ENCODE peak calls at places on chromosomes 3 and 15, in six cellular contexts. One of them, this sample, is unnamed.

GRCh38 chr3:11757441-11757875 is 89.2 kb downstream of the TAMM41 start:
- DNase-seq in HCT116: no peak
- DNase-seq in GM04503: no peak
- DNase-seq in T-helper 17 cell: no peak
- DNase-seq in HT-29: no peak
- DNase-seq in T follicular helper cell: no peak
- DNase-seq in this sample: no peak

GRCh38 chr3:187677604-187678003 is 7.4 kb upstream of the SST start:
- DNase-seq in HCT116: no peak
- DNase-seq in GM04503: no peak
- DNase-seq in T-helper 17 cell: no peak
- DNase-seq in HT-29: no peak
- DNase-seq in T follicular helper cell: no peak
- DNase-seq in this sample: no peak

GRCh38 chr15:69389426-69389825 is 24.7 kb upstream of the KIF23 start:
- DNase-seq in HCT116: no peak
- DNase-seq in GM04503: no peak
- DNase-seq in T-helper 17 cell: no peak
- DNase-seq in HT-29: no peak
- DNase-seq in T follicular helper cell: no peak
- DNase-seq in this sample: no peak

GRCh38 chr15:57307527-57308193 is 68.6 kb upstream of the CGNL1 start:
- DNase-seq in HCT116: no peak
- DNase-seq in GM04503: no peak
- DNase-seq in T-helper 17 cell: no peak
- DNase-seq in HT-29: no peak
- DNase-seq in T follicular helper cell: no peak
- DNase-seq in this sample: no peak

GRCh38 chr15:85603703-85604102 is 191.0 kb downstream of the KLHL25 start:
- DNase-seq in HCT116: no peak
- DNase-seq in GM04503: no peak
- DNase-seq in T-helper 17 cell: no peak
- DNase-seq in HT-29: no peak
- DNase-seq in T follicular helper cell: no peak
- DNase-seq in this sample: no peak

GRCh38 chr3:33732394-33732793 is 14.3 kb upstream of the CLASP2 start:
- DNase-seq in HCT116: no peak
- DNase-seq in GM04503: no peak
- DNase-seq in T-helper 17 cell: no peak
- DNase-seq in HT-29: no peak
- DNase-seq in T follicular helper cell: peak; percentile 2
- DNase-seq in this sample: no peak

GRCh38 chr3:112459750-112460149 is 39.5 kb downstream of the BTLA start:
- DNase-seq in HCT116: no peak
- DNase-seq in GM04503: no peak
- DNase-seq in T-helper 17 cell: no peak
- DNase-seq in HT-29: no peak
- DNase-seq in T follicular helper cell: no peak
- DNase-seq in this sample: no peak

GRCh38 chr3:115792206-115792955 is 169.1 kb downstream of the GAP43 start:
- DNase-seq in HCT116: no peak
- DNase-seq in GM04503: no peak
- DNase-seq in T-helper 17 cell: no peak
- DNase-seq in HT-29: peak; percentile 87
- DNase-seq in T follicular helper cell: no peak
- DNase-seq in this sample: peak; percentile 40

GRCh38 chr3:113947372-113948014 is at the start of gene ZDHHC23:
- DNase-seq in HCT116: peak; percentile 43
- DNase-seq in GM04503: peak; percentile 10
- DNase-seq in T-helper 17 cell: peak; percentile 70
- DNase-seq in HT-29: peak; percentile 71
- DNase-seq in T follicular helper cell: peak; percentile 56
- DNase-seq in this sample: peak; percentile 85

GRCh38 chr3:72100062-72100511 is 315.1 kb upstream of the PROK2 start:
- DNase-seq in HCT116: no peak
- DNase-seq in GM04503: no peak
- DNase-seq in T-helper 17 cell: no peak
- DNase-seq in HT-29: no peak
- DNase-seq in T follicular helper cell: no peak
- DNase-seq in this sample: no peak

GRCh38 chr3:64064804-64065203 is 41.5 kb upstream of the PSMD6 start:
- DNase-seq in HCT116: no peak
- DNase-seq in GM04503: no peak
- DNase-seq in T-helper 17 cell: no peak
- DNase-seq in HT-29: no peak
- DNase-seq in T follicular helper cell: no peak
- DNase-seq in this sample: no peak

GRCh38 chr3:45776611-45777010 is 19.7 kb downstream of the SLC6A20 start:
- DNase-seq in HCT116: no peak
- DNase-seq in GM04503: no peak
- DNase-seq in T-helper 17 cell: no peak
- DNase-seq in HT-29: no peak
- DNase-seq in T follicular helper cell: no peak
- DNase-seq in this sample: no peak

This sample was measured in Calu3.